ENCODE peak calls at places on chromosomes 2 and 18, in five cellular contexts. S is brain microvascular endothelial cell, F is IMR-90, T is ovary, G is breast epithelium. E is an unnamed sample.

GRCh38 chr2:72142743-72143440 is 4.8 kb downstream of the CYP26B1 start:
- DNase-seq in S (no peak), F (peak), T (peak), G (peak), E (peak)

GRCh38 chr18:27823053-27823452 is 353.9 kb downstream of the CDH2 start:
- DNase-seq in S (no peak), F (no peak), T (no peak), G (no peak), E (no peak)

GRCh38 chr2:97774425-97774824 is 61.0 kb downstream of the ZAP70 start:
- DNase-seq in S (peak), F (no peak), T (no peak), G (no peak), E (no peak)

GRCh38 chr2:201938816-201939180 is 94.9 kb upstream of the FZD7 start:
- DNase-seq in S (no peak), F (no peak), T (no peak), G (no peak), E (no peak)

GRCh38 chr2:222844323-222844722 is 16.5 kb upstream of the ACSL3 start:
- DNase-seq in S (peak), F (peak), T (no peak), G (no peak), E (peak)

GRCh38 chr2:122634261-122634660 is 878.8 kb downstream of the TSN start:
- DNase-seq in S (peak), F (peak), T (no peak), G (no peak), E (peak)

GRCh38 chr2:8389373-8390108 is 292.3 kb upstream of the ID2 start:
- DNase-seq in S (peak), F (peak), T (no peak), G (no peak), E (no peak)

GRCh38 chr18:48213791-48214190 is 195.4 kb downstream of the ZBTB7C start:
- DNase-seq in S (no peak), F (no peak), T (no peak), G (peak), E (no peak)

GRCh38 chr18:12121175-12122095 is 27.8 kb downstream of the ANKRD62 start:
- DNase-seq in S (peak), F (peak), T (no peak), G (no peak), E (no peak)

GRCh38 chr2:133434962-133435668 is 133.1 kb downstream of the NCKAP5 start:
- DNase-seq in S (peak), F (peak), T (no peak), G (peak), E (no peak)

GRCh38 chr2:65057391-65058052 is 1.3 kb downstream of the CEP68 start:
- DNase-seq in S (no peak), F (peak), T (no peak), G (no peak), E (peak)

GRCh38 chr2:109410021-109410815 is 203.5 kb downstream of the SEPTIN10 start:
- DNase-seq in S (no peak), F (peak), T (no peak), G (no peak), E (peak)

GRCh38 chr2:66017763-66018162 is 417.2 kb upstream of the MEIS1 start:
- DNase-seq in S (no peak), F (no peak), T (no peak), G (no peak), E (no peak)

GRCh38 chr18:74489631-74490030 is 6.5 kb upstream of the CNDP2 start:
- DNase-seq in S (peak), F (peak), T (no peak), G (no peak), E (peak)

GRCh38 chr2:160730296-160730995 is 236.8 kb upstream of the RBMS1 start:
- DNase-seq in S (no peak), F (no peak), T (no peak), G (no peak), E (peak)

GRCh38 chr2:179239194-179239593 is 25.4 kb downstream of the SESTD1 start:
- DNase-seq in S (no peak), F (peak), T (no peak), G (no peak), E (no peak)

GRCh38 chr2:63440612-63441011 is 147.7 kb downstream of the WDPCP start:
- DNase-seq in S (peak), F (peak), T (no peak), G (no peak), E (peak)

GRCh38 chr18:12236934-12237832 is 17.0 kb upstream of the CIDEA start:
- DNase-seq in S (peak), F (peak), T (peak), G (peak), E (peak)

GRCh38 chr18:26480897-26481795 is 67.2 kb downstream of the KCTD1 start:
- DNase-seq in S (peak), F (peak), T (no peak), G (no peak), E (peak)

GRCh38 chr2:97851172-97851571 is 137.8 kb downstream of the ZAP70 start:
- DNase-seq in S (no peak), F (no peak), T (no peak), G (no peak), E (no peak)

GRCh38 chr2:53768233-53768542 is 584 bp downstream of the CHAC2 start:
- DNase-seq in S (peak), F (no peak), T (no peak), G (no peak), E (peak)

GRCh38 chr18:10252494-10252893 is 201.9 kb upstream of the APCDD1 start:
- DNase-seq in S (no peak), F (no peak), T (no peak), G (no peak), E (no peak)

GRCh38 chr2:38601061-38601460 is 1.7 kb downstream of the HNRNPLL start:
- DNase-seq in S (no peak), F (no peak), T (no peak), G (no peak), E (no peak)

GRCh38 chr2:223026357-223027110 is 25.5 kb upstream of the KCNE4 start:
- DNase-seq in S (no peak), F (peak), T (no peak), G (no peak), E (peak)

GRCh38 chr2:2664989-2665833 is 334.1 kb upstream of the MYT1L start:
- DNase-seq in S (peak), F (peak), T (no peak), G (no peak), E (no peak)

GRCh38 chr2:173062806-173063205 is 12.8 kb upstream of the MAP3K20 start:
- DNase-seq in S (no peak), F (peak), T (no peak), G (no peak), E (no peak)

GRCh38 chr18:22828171-22828570 is 105.0 kb upstream of the RBBP8 start:
- DNase-seq in S (no peak), F (peak), T (no peak), G (no peak), E (no peak)

GRCh38 chr2:54995553-54995952 is 54.7 kb downstream of the RTN4 start:
- DNase-seq in S (no peak), F (no peak), T (no peak), G (no peak), E (no peak)

GRCh38 chr18:36315736-36316135 is 18.2 kb downstream of the FHOD3 start:
- DNase-seq in S (peak), F (peak), T (no peak), G (no peak), E (no peak)

GRCh38 chr2:205934443-205934842 is 151.5 kb downstream of the INO80D start:
- DNase-seq in S (no peak), F (no peak), T (no peak), G (no peak), E (no peak)
- TF ChIP-seq CTCF in S (peak), F (peak), T (no peak), G (no peak), E (peak)

GRCh38 chr18:57959278-57959677 is 84.7 kb upstream of the NEDD4L start:
- DNase-seq in S (peak), F (peak), T (no peak), G (peak), E (peak)
- TF ChIP-seq CTCF in S (peak), F (peak), T (no peak), G (peak), E (peak)

DNA sequence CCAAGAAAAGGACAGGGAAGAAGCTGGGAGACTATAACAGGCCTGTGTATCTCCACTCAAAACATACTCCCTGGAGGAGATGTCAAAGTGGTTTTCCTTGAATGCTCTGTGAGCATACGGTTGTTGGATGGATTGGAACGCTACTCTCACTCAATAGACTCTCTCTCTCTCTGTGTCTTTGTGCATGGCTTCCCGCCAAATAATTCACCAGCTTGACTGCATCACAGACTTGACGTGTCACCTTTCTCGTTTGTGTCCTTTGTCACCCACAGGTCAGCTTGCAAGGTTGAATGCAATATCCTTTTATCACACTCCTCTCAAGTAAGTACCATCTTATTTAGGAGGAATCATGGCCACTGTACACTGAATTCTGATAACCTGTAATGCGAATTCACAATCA is 156.8 kb upstream of the MAPRE2 start:
- DNase-seq in S (no peak), F (no peak), T (no peak), G (no peak), E (no peak)
- TF ChIP-seq CTCF in S (no peak), F (no peak), T (no peak), G (no peak), E (no peak)

GRCh38 chr18:69469444-69469919 is 68.8 kb downstream of the DOK6 start:
- DNase-seq in S (no peak), F (no peak), T (no peak), G (no peak), E (peak)
- TF ChIP-seq CTCF in S (peak), F (peak), T (no peak), G (no peak), E (peak)

GRCh38 chr2:45879406-45879805 is 227.9 kb downstream of the PRKCE start:
- DNase-seq in S (no peak), F (no peak), T (no peak), G (no peak), E (no peak)
- TF ChIP-seq CTCF in S (peak), F (no peak), T (no peak), G (no peak), E (no peak)

DNA sequence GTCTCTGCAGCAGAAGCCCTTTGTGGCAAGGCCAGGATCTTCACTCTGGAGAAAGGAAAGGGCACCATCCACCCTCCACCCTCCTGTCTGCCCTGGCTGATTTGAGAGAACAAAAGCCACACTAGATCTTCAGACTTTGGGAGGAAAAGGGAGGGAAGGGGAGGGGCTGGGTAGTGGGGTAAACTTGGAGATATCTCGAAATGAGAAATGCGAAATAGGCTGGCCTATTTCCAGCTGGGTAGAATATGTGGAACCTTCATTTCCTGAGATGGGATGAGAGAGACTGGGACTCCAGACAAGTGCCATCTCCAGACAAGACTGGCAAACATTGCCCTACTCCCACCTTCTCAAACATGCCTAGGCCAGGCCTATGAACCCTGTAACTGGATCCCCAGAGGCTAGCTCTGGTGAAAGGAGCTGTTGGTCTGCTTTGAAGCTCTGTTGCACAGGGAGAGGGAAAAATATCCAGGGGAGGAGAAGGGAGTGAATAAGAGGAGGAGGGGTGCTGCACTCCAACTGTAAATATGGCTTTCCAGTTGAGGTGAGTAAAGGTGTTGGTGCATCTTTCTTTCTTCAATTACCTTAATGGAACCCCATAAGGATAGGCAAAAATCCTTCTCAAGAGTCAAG is 1.7 kb downstream of the HOXD12 start:
- DNase-seq in S (no peak), F (no peak), T (no peak), G (no peak), E (no peak)
- TF ChIP-seq CTCF in S (no peak), F (no peak), T (no peak), G (no peak), E (no peak)

DNA sequence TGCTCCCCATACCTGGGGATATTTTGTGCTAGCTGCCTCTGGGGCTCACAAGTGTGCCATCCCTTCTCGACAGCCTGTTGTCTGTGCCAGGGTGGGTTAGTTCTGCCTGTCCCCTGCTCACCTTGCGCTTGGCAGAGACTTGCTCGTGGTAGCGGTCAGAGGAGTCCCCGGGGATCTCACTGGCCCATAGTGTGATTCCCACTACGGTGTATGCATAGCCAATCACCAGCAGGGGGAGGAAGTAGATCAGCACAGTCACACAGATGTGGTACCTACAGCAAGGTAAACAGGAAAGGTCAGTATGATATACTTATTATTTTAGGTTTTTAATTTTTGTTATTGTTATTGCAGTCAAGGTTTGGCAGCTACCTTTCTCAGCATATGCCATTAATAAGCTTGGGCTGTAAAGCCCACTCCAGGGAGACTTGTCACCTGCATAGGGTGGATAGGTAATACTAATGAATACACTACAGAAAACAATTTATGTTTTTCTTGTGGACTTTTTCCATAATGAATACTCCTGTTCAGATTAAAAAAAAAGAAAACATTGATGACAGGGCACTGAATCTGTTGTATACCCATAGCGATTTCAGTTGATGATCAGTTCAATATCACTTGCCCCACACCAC is 95.2 kb downstream of the POLE4 start:
- DNase-seq in S (peak), F (peak), T (no peak), G (no peak), E (peak)
- TF ChIP-seq CTCF in S (peak), F (peak), T (peak), G (peak), E (peak)

GRCh38 chr2:240284503-240285259 is 144.2 kb upstream of the OTOS start:
- DNase-seq in S (no peak), F (no peak), T (no peak), G (no peak), E (no peak)
- TF ChIP-seq CTCF in S (no peak), F (no peak), T (no peak), G (no peak), E (no peak)

E was measured in fibroblast of villous mesenchyme.